ENCODE peak calls at places on chromosomes 16 and 17, in six cellular contexts. K, R, O, C, D and E are unnamed samples.

GRCh38 chr17:30922235-30922993 is 669 bp downstream of the ADAP2 start:
- DNase-seq in K (peak), R (no peak), O (peak), C (no peak), D (peak), E (no peak)

GRCh38 chr16:8398548-8398947 is 191.8 kb downstream of the TMEM114 start:
- DNase-seq in K (no peak), R (no peak), O (no peak), C (no peak), D (no peak), E (no peak)

GRCh38 chr17:8846768-8847211 is 20.7 kb downstream of the PIK3R6 start:
- DNase-seq in K (peak), R (peak), O (peak), C (no peak), D (peak), E (no peak)

GRCh38 chr16:17289671-17290070 is 181.1 kb downstream of the XYLT1 start:
- DNase-seq in K (no peak), R (no peak), O (no peak), C (no peak), D (no peak), E (no peak)

GRCh38 chr16:27743963-27744362 is 194.0 kb downstream of the KATNIP start:
- DNase-seq in K (no peak), R (no peak), O (no peak), C (no peak), D (no peak), E (no peak)

GRCh38 chr17:7587420-7587786 is 2.5 kb downstream of the SOX15 start:
- DNase-seq in K (peak), R (peak), O (peak), C (no peak), D (peak), E (no peak)

GRCh38 chr17:35341465-35341992 is 31.9 kb downstream of the SLFN11 start:
- DNase-seq in K (no peak), R (no peak), O (no peak), C (peak), D (no peak), E (no peak)

GRCh38 chr17:10251212-10251948 is 53.0 kb upstream of the GAS7 start:
- DNase-seq in K (no peak), R (no peak), O (no peak), C (no peak), D (no peak), E (no peak)

GRCh38 chr16:67483731-67484525 is 581 bp upstream of the AGRP start:
- DNase-seq in K (no peak), R (no peak), O (peak), C (no peak), D (no peak), E (no peak)

GRCh38 chr17:43367588-43368242 is 31.1 kb upstream of the ARL4D start:
- DNase-seq in K (peak), R (peak), O (peak), C (no peak), D (peak), E (no peak)

GRCh38 chr17:28335959-28336871 is 654 bp downstream of the TNFAIP1 start:
- DNase-seq in K (peak), R (peak), O (peak), C (peak), D (peak), E (no peak)

GRCh38 chr17:65054602-65055001 is 1.9 kb downstream of the GNA13 start:
- DNase-seq in K (peak), R (no peak), O (peak), C (no peak), D (no peak), E (no peak)

GRCh38 chr17:77875881-77876509 is 82.5 kb upstream of the TNRC6C start:
- DNase-seq in K (peak), R (no peak), O (peak), C (no peak), D (peak), E (no peak)

GRCh38 chr17:44581868-44582267 is 24.6 kb downstream of the FZD2 start:
- DNase-seq in K (no peak), R (peak), O (peak), C (no peak), D (no peak), E (no peak)

GRCh38 chr17:61926831-61927210 is 961 bp downstream of the INTS2 start:
- DNase-seq in K (no peak), R (no peak), O (no peak), C (no peak), D (peak), E (no peak)

GRCh38 chr17:81179861-81180260 is 13.8 kb upstream of the AATK start:
- DNase-seq in K (no peak), R (no peak), O (no peak), C (no peak), D (no peak), E (no peak)

GRCh38 chr16:23863511-23864422 is 28.0 kb downstream of the PRKCB start:
- DNase-seq in K (no peak), R (no peak), O (no peak), C (no peak), D (no peak), E (no peak)

GRCh38 chr16:396199-396598 is 800 bp upstream of the NME4 start:
- DNase-seq in K (no peak), R (no peak), O (no peak), C (no peak), D (no peak), E (no peak)

GRCh38 chr17:47665655-47666054 is 15.9 kb downstream of the KPNB1 start:
- DNase-seq in K (no peak), R (peak), O (no peak), C (no peak), D (peak), E (no peak)

GRCh38 chr16:58409316-58409973 is 17.2 kb downstream of the GINS3 start:
- DNase-seq in K (no peak), R (peak), O (no peak), C (no peak), D (no peak), E (no peak)

GRCh38 chr17:27457731-27458523 is 1.7 kb downstream of the KSR1 start:
- DNase-seq in K (peak), R (peak), O (no peak), C (no peak), D (peak), E (no peak)

GRCh38 chr16:76222853-76223252 is 54.3 kb upstream of the CNTNAP4 start:
- DNase-seq in K (no peak), R (no peak), O (no peak), C (no peak), D (peak), E (no peak)

GRCh38 chr16:85987750-85988078 is 88.8 kb downstream of the IRF8 start:
- DNase-seq in K (no peak), R (no peak), O (no peak), C (no peak), D (no peak), E (no peak)

GRCh38 chr17:58052951-58053715 is 30.1 kb upstream of the DYNLL2 start:
- DNase-seq in K (no peak), R (no peak), O (no peak), C (peak), D (no peak), E (no peak)

GRCh38 chr16:88804552-88805339 is 1.2 kb downstream of the CDT1 start:
- DNase-seq in K (no peak), R (no peak), O (no peak), C (no peak), D (no peak), E (no peak)

GRCh38 chr16:59849716-59850115 is 1115.6 kb upstream of the GOT2 start:
- DNase-seq in K (no peak), R (no peak), O (no peak), C (no peak), D (no peak), E (no peak)

GRCh38 chr16:65754799-65755691 is 611.4 kb upstream of the CDH5 start:
- DNase-seq in K (peak), R (peak), O (no peak), C (no peak), D (peak), E (no peak)

GRCh38 chr17:79631640-79632431 is 21.0 kb upstream of the RBFOX3 start:
- DNase-seq in K (no peak), R (no peak), O (no peak), C (no peak), D (no peak), E (peak)

GRCh38 chr17:57879437-57880085 is 29.7 kb upstream of the MRPS23 start:
- DNase-seq in K (no peak), R (no peak), O (peak), C (no peak), D (no peak), E (no peak)

GRCh38 chr16:56519459-56520250 is at the start of gene BBS2:
- DNase-seq in K (peak), R (peak), O (peak), C (peak), D (peak), E (peak)

GRCh38 chr16:22358000-22358399 is 16.4 kb downstream of the CDR2 start:
- DNase-seq in K (no peak), R (no peak), O (no peak), C (no peak), D (no peak), E (no peak)

GRCh38 chr16:14196011-14196410 is 124.9 kb downstream of the MRTFB start:
- DNase-seq in K (no peak), R (peak), O (no peak), C (no peak), D (peak), E (no peak)

GRCh38 chr16:2163211-2163881 is 7.8 kb downstream of the TRAF7 start:
- DNase-seq in K (no peak), R (no peak), O (no peak), C (no peak), D (no peak), E (no peak)

GRCh38 chr16:14487579-14487978 is 142.5 kb downstream of the PARN start:
- DNase-seq in K (peak), R (no peak), O (no peak), C (no peak), D (no peak), E (no peak)